ENCODE peak calls at places on chromosomes 4 and X, in four cellular contexts. C, B, G and X are unnamed samples.

GRCh38 chr4:186536285-186536684 is 19.1 kb downstream of the MTNR1A start:
- DNase-seq in B (no peak), C (no peak), G (no peak), X (no peak)

GRCh38 chrX:104318330-104319009 is 63.7 kb upstream of the ESX1 start:
- DNase-seq in G (peak), B (no peak), C (no peak), X (no peak)

GRCh38 chr4:17817027-17817426 is 6.2 kb downstream of the NCAPG start:
- DNase-seq in G (peak), B (peak), C (no peak), X (peak)

GRCh38 chrX:40065291-40066046 is 32.3 kb downstream of the BCOR start:
- DNase-seq in B (no peak), C (no peak), G (no peak), X (no peak)

GRCh38 chr4:46886711-46887110 is 22.3 kb downstream of the COX7B2 start:
- DNase-seq in G (peak), B (no peak), C (no peak), X (no peak)

GRCh38 chr4:109359040-109359646 is 56.7 kb upstream of the COL25A1 start:
- DNase-seq in C (no peak), G (peak), B (no peak), X (no peak)

GRCh38 chrX:16462912-16463311 is 187.0 kb upstream of the S100G start:
- DNase-seq in B (no peak), C (no peak), G (no peak), X (peak)

GRCh38 chr4:167956676-167957075 is 135.7 kb upstream of the ANXA10 start:
- DNase-seq in C (no peak), B (no peak), G (peak), X (no peak)

GRCh38 chrX:124917011-124917410 is 402.7 kb upstream of the TEX13C start:
- DNase-seq in G (no peak), C (no peak), B (no peak), X (no peak)

GRCh38 chr4:82891728-82892466 is 944 bp upstream of the SEC31A start:
- DNase-seq in G (no peak), C (no peak), B (no peak), X (no peak)

GRCh38 chr4:1943928-1944327 is 64.8 kb downstream of the NELFA start:
- DNase-seq in C (no peak), B (no peak), G (no peak), X (no peak)
- H3K4me3 ChIP-seq in C (no peak), B (no peak), G (no peak), X (no peak)

GRCh38 chr4:76306882-76307669 is 543 bp downstream of the STBD1 start:
- DNase-seq in G (peak), B (no peak), C (no peak), X (no peak)
- TF ChIP-seq CTCF in G (peak), B (peak), C (peak), X (peak)

GRCh38 chrX:49117597-49117996 is 5.9 kb downstream of the GPKOW start:
- DNase-seq in B (no peak), C (no peak), G (no peak), X (no peak)
- H3K4me3 ChIP-seq in B (no peak), C (no peak), G (no peak), X (no peak)

DNA sequence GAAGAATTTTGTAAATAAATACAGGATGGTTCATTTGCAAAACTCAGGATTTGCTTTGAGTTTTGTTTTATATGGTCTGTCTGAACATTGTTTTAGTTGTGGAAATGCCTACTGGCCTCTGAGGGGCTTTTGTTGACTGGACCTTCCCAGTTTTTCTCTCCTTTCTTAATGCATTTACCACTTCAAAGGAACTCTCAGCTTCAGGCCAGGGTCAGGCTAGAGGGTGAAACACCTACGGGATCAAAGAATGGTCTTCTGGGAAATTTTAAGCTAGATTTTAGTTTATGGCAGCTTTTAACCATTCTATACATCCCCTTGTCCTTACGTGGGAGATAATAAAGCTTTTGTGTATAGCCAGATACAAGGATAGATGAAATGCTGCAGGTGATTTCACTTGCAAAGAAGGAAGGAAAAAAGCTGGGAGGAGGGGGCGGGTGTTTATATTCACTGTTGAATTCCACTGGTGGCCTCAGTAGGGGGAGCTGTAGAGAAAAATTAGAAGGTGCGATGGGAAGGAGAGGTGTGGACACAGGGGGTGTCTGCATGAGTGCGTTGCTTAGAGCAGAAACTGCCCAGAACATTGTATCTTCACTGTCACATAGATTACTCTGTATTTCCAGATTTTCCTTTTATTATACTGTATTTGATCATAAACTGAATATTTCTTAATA is 151.8 kb downstream of the TSPAN5 start:
- DNase-seq in C (no peak), G (peak), B (no peak), X (no peak)
- TF ChIP-seq CTCF in C (no peak), G (peak), B (no peak), X (no peak)

DNA sequence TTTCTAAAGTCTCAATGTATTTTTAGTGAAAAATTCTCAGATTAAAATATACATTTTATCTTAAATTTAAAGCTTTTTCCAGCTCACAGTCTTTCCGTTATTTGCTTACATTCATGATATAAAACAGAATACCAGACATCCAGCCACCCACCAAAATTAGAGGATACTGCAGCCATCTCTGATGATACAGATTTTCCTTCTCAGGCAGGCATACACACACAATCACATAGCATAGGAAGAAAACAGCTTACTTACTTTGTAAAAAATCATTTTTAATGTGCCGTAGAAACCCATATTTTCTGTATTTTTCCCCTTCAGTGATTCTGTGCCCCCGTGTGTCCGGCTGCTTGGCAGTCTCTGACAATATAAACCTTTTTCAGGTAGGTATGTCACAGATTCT is 183.7 kb downstream of the FBXW7 start:
- DNase-seq in G (no peak), C (no peak), B (no peak), X (no peak)
- H3K4me3 ChIP-seq in G (peak), C (no peak), B (peak), X (peak)

GRCh38 chr4:53313510-53313909 is 52.4 kb downstream of the SCFD2 start:
- DNase-seq in B (no peak), C (no peak), G (no peak), X (no peak)
- TF ChIP-seq CTCF in B (no peak), C (no peak), G (no peak), X (peak)